ENCODE peak calls at places on chromosomes 7 and 10, in eight cellular contexts. W is fibroblast of the aortic adventitia, O is iPS-NIHi11, S is GOT3, G is NCI-H345, R is AG04449, Z is occipital lobe, N is NCI-H1092 treated with DMSO at 0.1 percent for 48 hours. U is an unnamed sample.

GRCh38 chr7:56105508-56105907 is 768 bp downstream of the CHCHD2 start:
- DNase-seq in W (peak; percentile 77), O (no peak), S (no peak), N (peak; percentile 30), Z (no peak), G (no peak), R (peak; percentile 41), U (peak; percentile 14)

GRCh38 chr10:71719042-71719441 is 536 bp downstream of the C10orf105 start:
- DNase-seq in Z (no peak), N (no peak), S (no peak), W (peak; percentile 66), G (no peak), O (no peak), R (no peak), U (no peak)

GRCh38 chr10:6579193-6579903 is 728 bp downstream of the PRKCQ start:
- DNase-seq in R (no peak), G (no peak), S (no peak), O (no peak), Z (no peak), N (no peak), W (no peak), U (no peak)

GRCh38 chr10:70404906-70405824 is 1.2 kb downstream of the EIF4EBP2 start:
- DNase-seq in N (no peak), Z (peak; percentile 43), O (peak; percentile 41), R (peak; percentile 95), G (no peak), W (peak; percentile 99), S (peak; percentile 28), U (no peak)

GRCh38 chr7:121195859-121196588 is 132.8 kb upstream of the WNT16 start:
- DNase-seq in W (no peak), G (no peak), Z (no peak), N (no peak), S (no peak), R (no peak), O (no peak), U (no peak)

GRCh38 chr7:121505021-121505420 is 108.9 kb upstream of the FAM3C start:
- DNase-seq in Z (no peak), O (no peak), N (no peak), W (peak; percentile 70), R (no peak), G (no peak), S (no peak), U (no peak)

GRCh38 chr7:150803161-150803860 is 2.7 kb downstream of the TMEM176A start:
- DNase-seq in R (no peak), G (peak; percentile 68), W (no peak), S (no peak), N (no peak), O (no peak), Z (no peak), U (no peak)

GRCh38 chr7:146116452-146117219 is at the start of gene CNTNAP2:
- DNase-seq in Z (peak; percentile 77), G (peak; percentile 73), N (peak; percentile 91), S (no peak), O (peak; percentile 55), W (no peak), R (no peak), U (no peak)

GRCh38 chr10:91006001-91006751 is 85.3 kb upstream of the ANKRD1 start:
- DNase-seq in W (peak; percentile 80), S (no peak), Z (peak; percentile 11), G (peak; percentile 22), N (peak; percentile 7), R (peak; percentile 41), O (peak; percentile 76), U (no peak)

GRCh38 chr7:91835191-91836064 is 45.1 kb downstream of the MTERF1 start:
- DNase-seq in S (no peak), W (no peak), R (no peak), G (no peak), Z (no peak), O (no peak), N (peak; percentile 15), U (no peak)

GRCh38 chr7:106824458-106824857 is 40.6 kb upstream of the PIK3CG start:
- DNase-seq in G (no peak), Z (no peak), N (no peak), R (no peak), O (no peak), W (no peak), S (no peak), U (no peak)

GRCh38 chr7:155458317-155459132 is 596 bp downstream of the EN2 start:
- DNase-seq in N (peak; percentile 44), O (peak; percentile 53), G (no peak), R (no peak), Z (no peak), S (no peak), W (no peak), U (no peak)

GRCh38 chr7:18287482-18287881 is 208.1 kb upstream of the HDAC9 start:
- DNase-seq in W (no peak), S (no peak), O (no peak), N (no peak), Z (no peak), R (no peak), G (no peak), U (no peak)

GRCh38 chr10:68897336-68897741 is 3.8 kb upstream of the DDX50 start:
- DNase-seq in Z (no peak), N (peak; percentile 53), R (peak; percentile 28), S (no peak), O (peak; percentile 54), G (peak; percentile 24), W (peak; percentile 84), U (peak; percentile 28)

GRCh38 chr7:94957041-94957440 is 49.6 kb downstream of the PPP1R9A start:
- DNase-seq in O (no peak), Z (no peak), N (no peak), G (no peak), S (no peak), W (no peak), R (no peak), U (no peak)

GRCh38 chr10:123380491-123381085 is 226.4 kb downstream of the BUB3 start:
- DNase-seq in R (no peak), N (peak; percentile 65), G (no peak), Z (no peak), S (no peak), O (no peak), W (peak; percentile 67), U (no peak)

GRCh38 chr10:123527122-123527521 is 139.0 kb upstream of the GPR26 start:
- DNase-seq in Z (no peak), N (no peak), R (no peak), S (no peak), O (no peak), G (no peak), W (no peak), U (no peak)

U was measured in DMS79.